ENCODE peak calls at places on chromosomes 16 and 17, in seven cellular contexts. G is IMR-90, X is neuronal stem cell, W is mesenchymal stem cell, J is mesendoderm, H is trophoblast cell, Z is H1. D is an unnamed sample.

GRCh38 chr17:42221886-42222745 is 27.8 kb upstream of the GHDC start:
- DNase-seq in W (peak), H (peak), X (peak), Z (peak), G (peak), J (peak), D (peak)

GRCh38 chr17:70599198-70599597 is 429.9 kb downstream of the KCNJ2 start:
- DNase-seq in W (no peak), Z (no peak), X (no peak), H (no peak), J (no peak), G (no peak), D (no peak)

GRCh38 chr17:48593840-48594411 is 347 bp upstream of the HOXB5 start:
- DNase-seq in G (peak), H (peak), X (peak), Z (peak), W (peak), J (peak), D (peak)

GRCh38 chr17:79919164-79919585 is 79.9 kb upstream of the CBX4 start:
- DNase-seq in X (no peak), Z (no peak), H (no peak), G (no peak), W (no peak), J (no peak), D (no peak)

GRCh38 chr16:47732122-47732805 is 271.1 kb downstream of the PHKB start:
- DNase-seq in G (peak), H (no peak), W (peak), Z (peak), J (peak), X (no peak), D (no peak)

GRCh38 chr16:82801361-82801760 is 174.6 kb downstream of the CDH13 start:
- DNase-seq in G (peak), H (no peak), W (peak), J (no peak), Z (no peak), X (no peak), D (no peak)

GRCh38 chr16:66483689-66484452 is 56.8 kb downstream of the BEAN1 start:
- DNase-seq in Z (peak), G (peak), X (peak), W (peak), H (peak), J (peak), D (peak)

GRCh38 chr16:68642436-68643064 is 2.6 kb upstream of the CDH3 start:
- DNase-seq in H (no peak), X (no peak), G (no peak), Z (peak), W (peak), J (peak), D (peak)

GRCh38 chr17:7294614-7295153 is at the start of gene YBX2:
- DNase-seq in H (peak), G (peak), X (no peak), Z (no peak), W (peak), J (peak), D (peak)

GRCh38 chr16:87417511-87417910 is 25.4 kb downstream of the MAP1LC3B start:
- DNase-seq in Z (no peak), G (no peak), X (no peak), W (no peak), H (no peak), J (no peak), D (no peak)

GRCh38 chr17:39920218-39921210 is 2.1 kb upstream of the GSDMB start:
- DNase-seq in W (no peak), X (no peak), J (no peak), H (no peak), G (no peak), Z (no peak), D (no peak)

GRCh38 chr16:88866151-88866920 is at the start of gene PABPN1L:
- DNase-seq in X (no peak), Z (no peak), W (no peak), G (no peak), H (no peak), J (no peak), D (no peak)

GRCh38 chr16:88535181-88535856 is 34.9 kb upstream of the ZC3H18 start:
- DNase-seq in G (no peak), X (no peak), Z (no peak), W (no peak), J (no peak), H (no peak), D (peak)

GRCh38 chr16:75622762-75623605 is at the start of gene ADAT1:
- DNase-seq in X (peak), Z (peak), J (peak), W (peak), G (peak), H (peak), D (peak)

GRCh38 chr16:10107081-10107480 is 75.1 kb downstream of the GRIN2A start:
- DNase-seq in H (no peak), X (no peak), J (no peak), Z (no peak), W (peak), G (no peak), D (no peak)

GRCh38 chr16:85425061-85425662 is 188.0 kb upstream of the GSE1 start:
- DNase-seq in X (no peak), J (no peak), G (no peak), Z (no peak), H (no peak), W (no peak), D (no peak)

GRCh38 chr17:80937501-80938356 is 53.9 kb upstream of the CHMP6 start:
- DNase-seq in W (no peak), Z (no peak), J (no peak), G (no peak), X (no peak), H (no peak), D (no peak)

GRCh38 chr17:30958187-30958586 is 12.7 kb upstream of the RNF135 start:
- DNase-seq in G (no peak), J (no peak), H (peak), W (no peak), X (no peak), Z (no peak), D (no peak)
- H3K23ac ChIP-seq in G (no peak), J (no peak), H (no peak), W (no peak), X (no peak), Z (no peak), D (no peak)

DNA sequence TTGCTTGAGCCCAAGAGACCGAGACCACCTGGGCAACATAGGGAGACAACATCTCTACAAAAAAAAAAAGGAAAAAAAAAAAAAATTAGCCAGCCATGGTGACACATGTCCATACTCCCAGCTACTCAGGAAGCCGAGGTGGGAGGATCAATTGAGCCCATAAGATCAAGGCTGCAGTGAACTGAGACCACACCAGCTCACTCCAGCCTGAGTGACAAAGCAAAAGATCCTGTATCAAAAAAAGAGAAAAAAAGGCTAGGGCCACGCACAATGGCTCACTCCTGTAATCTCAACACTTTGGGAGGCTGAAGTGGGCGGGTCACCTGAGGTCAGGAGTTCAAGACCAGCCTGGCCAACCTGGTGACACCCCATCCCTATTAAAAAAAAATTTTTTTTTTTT is 13.8 kb downstream of the SUMO2 start:
- DNase-seq in W (no peak), G (no peak), X (no peak), Z (no peak), J (no peak), H (no peak), D (no peak)
- H3K23ac ChIP-seq in W (no peak), G (no peak), X (no peak), Z (no peak), J (no peak), H (no peak), D (no peak)

GRCh38 chr16:27633221-27633620 is 83.3 kb downstream of the KATNIP start:
- DNase-seq in J (no peak), Z (no peak), W (no peak), G (no peak), H (no peak), X (no peak), D (no peak)
- H3K23ac ChIP-seq in J (no peak), Z (no peak), W (no peak), G (no peak), H (no peak), X (no peak), D (no peak)

GRCh38 chr16:31423801-31424200 is 4.4 kb downstream of the COX6A2 start:
- DNase-seq in Z (no peak), G (no peak), J (no peak), H (no peak), X (no peak), W (no peak), D (peak)
- H3K23ac ChIP-seq in Z (no peak), G (no peak), J (no peak), H (no peak), X (no peak), W (no peak), D (no peak)

GRCh38 chr16:8739151-8739550 is 58.3 kb downstream of the TMEM186 start:
- DNase-seq in X (no peak), J (no peak), Z (no peak), H (no peak), W (no peak), G (no peak), D (no peak)
- H3K23ac ChIP-seq in X (no peak), J (no peak), Z (no peak), H (no peak), W (no peak), G (no peak), D (no peak)